ENCODE peak calls at places on chromosomes 16 and 17, in four cellular contexts. V, Q, I and U are unnamed samples.

GRCh38 chr17:28226563-28226962 is 92.4 kb upstream of the TMEM97 start:
- DNase-seq in V (no peak), Q (no peak), I (no peak), U (no peak)

GRCh38 chr17:6428207-6428965 is 6.5 kb downstream of the AIPL1 start:
- DNase-seq in V (no peak), Q (no peak), I (no peak), U (no peak)

GRCh38 chr17:31492880-31493655 is 101.6 kb downstream of the RAB11FIP4 start:
- DNase-seq in V (no peak), Q (no peak), I (peak; percentile 38), U (no peak)

GRCh38 chr16:49959552-49960277 is 65.3 kb upstream of the CNEP1R1 start:
- DNase-seq in V (no peak), Q (no peak), I (no peak), U (no peak)

GRCh38 chr17:45311762-45312476 is 4.9 kb downstream of the MAP3K14 start:
- DNase-seq in V (peak; percentile 53), Q (peak; percentile 82), I (no peak), U (peak; percentile 86)

GRCh38 chr17:56699186-56699895 is 105.8 kb downstream of the NOG start:
- DNase-seq in V (peak; percentile 39), Q (peak; percentile 98), I (peak; percentile 15), U (peak; percentile 80)

GRCh38 chr17:44763170-44763569 is 4.4 kb downstream of the ADAM11 start:
- DNase-seq in V (no peak), Q (no peak), I (no peak), U (no peak)

GRCh38 chr16:88686062-88686438 is 257 bp downstream of the SNAI3 start:
- DNase-seq in V (no peak), Q (no peak), I (no peak), U (no peak)

GRCh38 chr17:49699967-49700575 is 7.7 kb downstream of the SLC35B1 start:
- DNase-seq in V (no peak), Q (no peak), I (no peak), U (no peak)

GRCh38 chr16:23395732-23396131 is 57.3 kb downstream of the COG7 start:
- DNase-seq in V (no peak), Q (no peak), I (no peak), U (no peak)

GRCh38 chr17:75301502-75302206 is 12.4 kb upstream of the SLC25A19 start:
- DNase-seq in V (no peak), Q (no peak), I (no peak), U (no peak)

GRCh38 chr17:14067347-14067746 is 2.0 kb upstream of the COX10 start:
- DNase-seq in V (no peak), Q (no peak), I (no peak), U (no peak)

GRCh38 chr17:14068542-14069250 is 608 bp upstream of the COX10 start:
- DNase-seq in V (no peak), Q (no peak), I (no peak), U (no peak)

GRCh38 chr17:14070344-14071007 is 1.2 kb downstream of the COX10 start:
- DNase-seq in V (no peak), Q (no peak), I (no peak), U (no peak)

DNA sequence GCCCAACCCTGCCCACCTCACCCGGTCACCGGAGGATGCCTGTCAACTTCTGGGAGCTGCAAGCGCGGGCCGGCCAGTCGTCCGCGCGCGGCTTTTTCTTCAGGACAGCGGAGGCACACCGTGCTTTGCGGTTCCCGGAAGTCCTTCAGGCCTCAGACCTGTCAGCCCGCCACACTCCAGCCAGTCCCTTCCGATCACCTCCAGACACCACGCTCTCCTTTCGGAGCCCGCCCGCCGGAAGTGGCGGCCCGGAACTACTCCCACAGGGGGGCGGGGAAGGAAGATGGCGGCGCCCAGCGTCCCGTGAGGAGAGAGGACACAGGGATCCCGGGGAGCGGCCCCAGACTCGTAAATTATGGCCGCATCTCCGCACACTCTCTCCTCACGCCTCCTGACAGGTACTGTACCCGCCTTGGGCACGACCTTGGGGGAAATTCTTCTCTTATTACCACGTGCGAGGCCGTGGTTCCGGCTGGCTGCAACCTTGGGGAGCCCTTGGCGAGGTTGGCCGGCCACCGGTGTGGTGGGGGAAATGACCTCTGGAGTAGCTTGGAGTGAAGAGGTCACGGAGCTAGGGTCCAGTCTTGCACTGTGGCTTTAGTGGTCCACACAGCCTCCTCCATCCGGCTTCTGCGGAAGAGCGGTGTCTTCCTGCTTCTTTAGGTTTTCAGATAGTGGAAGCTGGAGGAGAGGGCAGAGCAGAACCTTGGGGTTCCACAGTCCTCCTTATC is at the start of gene COX10:
- DNase-seq in V (peak; percentile 86), Q (peak; percentile 73), I (peak; percentile 82), U (peak; percentile 92)
- H3K27ac ChIP-seq in V (peak within 1 kb of the TSS; percentile 70), Q (peak within 1 kb of the TSS; percentile 85), I (peak within 1 kb of the TSS; percentile 29), U (peak within 1 kb of the TSS; percentile 81)

GRCh38 chr17:60390881-60391418 is 983 bp downstream of the USP32 start:
- DNase-seq in V (peak; percentile 29), Q (no peak), I (peak; percentile 25), U (no peak)

GRCh38 chr17:60393840-60394529 is 2.1 kb upstream of the USP32 start:
- DNase-seq in V (no peak), Q (no peak), I (no peak), U (no peak)

GRCh38 chr17:60392845-60393702 is 1.1 kb upstream of the USP32 start:
- DNase-seq in V (peak; percentile 44), Q (peak; percentile 24), I (peak; percentile 40), U (peak; percentile 70)

GRCh38 chr17:60391419-60392041 is 403 bp downstream of the USP32 start:
- DNase-seq in V (no peak), Q (no peak), I (peak; percentile 39), U (no peak)

DNA sequence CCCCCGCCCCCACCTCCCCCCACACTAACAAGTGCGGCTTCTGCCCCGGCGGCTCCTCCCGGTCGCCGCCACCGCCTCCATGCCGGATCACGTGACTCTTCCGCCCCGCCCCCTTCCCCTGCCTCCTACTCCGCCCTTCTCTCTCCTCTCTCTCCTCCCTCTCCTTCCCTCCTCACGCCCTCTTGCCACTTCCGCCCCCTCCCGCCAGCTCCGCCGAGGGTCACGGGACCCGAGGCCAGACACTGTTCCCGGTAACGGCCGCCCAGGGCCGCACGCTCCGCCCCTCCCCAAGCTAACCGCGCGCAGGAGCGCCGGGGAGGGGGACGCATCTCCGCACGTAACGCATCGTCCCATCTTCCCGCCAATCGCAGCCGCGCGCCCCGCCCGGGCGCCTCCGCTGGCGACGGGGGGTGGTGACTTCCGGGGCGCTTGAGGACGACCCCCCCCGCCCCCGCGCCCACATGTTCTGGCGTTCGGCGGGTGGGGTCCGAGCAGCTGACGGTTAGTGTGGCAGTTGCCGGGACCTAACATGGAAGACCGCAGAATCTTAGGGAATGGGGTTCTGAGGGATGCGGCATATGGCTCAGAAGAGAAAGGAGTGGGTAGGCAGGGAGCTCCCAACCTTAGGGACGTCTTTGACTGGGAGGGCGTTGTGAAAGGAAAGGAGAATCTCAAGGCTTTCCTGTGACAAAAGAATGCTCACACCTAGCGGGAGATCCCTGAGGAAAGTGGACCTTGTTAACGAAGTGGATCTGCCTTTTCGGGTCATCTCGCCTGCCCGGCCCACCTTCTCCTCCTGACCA is at the start of gene USP32:
- DNase-seq in V (peak; percentile 98), Q (peak; percentile 96), I (peak; percentile 99), U (peak; percentile 99)
- TF ChIP-seq POLR2A in V (peak; percentile 71), Q (peak; percentile 71), I (peak; percentile 58), U (peak; percentile 41)

GRCh38 chr17:40338058-40338457 is 26.5 kb downstream of the GJD3 start:
- DNase-seq in V (no peak), Q (no peak), I (no peak), U (no peak)
- H3K27me3 ChIP-seq in V (no peaks in the 10 kb centered on the region), Q (no peaks in the 10 kb centered on the region), I (no peaks in the 10 kb centered on the region), U (no peaks in the 10 kb centered on the region)

GRCh38 chr16:1158456-1159324 is 5.8 kb downstream of the CACNA1H start:
- DNase-seq in V (no peak), Q (no peak), I (no peak), U (peak; percentile 95)

GRCh38 chr16:1156111-1156982 is 3.4 kb downstream of the CACNA1H start:
- DNase-seq in V (no peak), Q (no peak), I (no peak), U (peak; percentile 86)

GRCh38 chr16:1156983-1157638 is 4.2 kb downstream of the CACNA1H start:
- DNase-seq in V (no peak), Q (no peak), I (no peak), U (no peak)

GRCh38 chr16:1159325-1159972 is 6.5 kb downstream of the CACNA1H start:
- DNase-seq in V (no peak), Q (no peak), I (no peak), U (no peak)

DNA sequence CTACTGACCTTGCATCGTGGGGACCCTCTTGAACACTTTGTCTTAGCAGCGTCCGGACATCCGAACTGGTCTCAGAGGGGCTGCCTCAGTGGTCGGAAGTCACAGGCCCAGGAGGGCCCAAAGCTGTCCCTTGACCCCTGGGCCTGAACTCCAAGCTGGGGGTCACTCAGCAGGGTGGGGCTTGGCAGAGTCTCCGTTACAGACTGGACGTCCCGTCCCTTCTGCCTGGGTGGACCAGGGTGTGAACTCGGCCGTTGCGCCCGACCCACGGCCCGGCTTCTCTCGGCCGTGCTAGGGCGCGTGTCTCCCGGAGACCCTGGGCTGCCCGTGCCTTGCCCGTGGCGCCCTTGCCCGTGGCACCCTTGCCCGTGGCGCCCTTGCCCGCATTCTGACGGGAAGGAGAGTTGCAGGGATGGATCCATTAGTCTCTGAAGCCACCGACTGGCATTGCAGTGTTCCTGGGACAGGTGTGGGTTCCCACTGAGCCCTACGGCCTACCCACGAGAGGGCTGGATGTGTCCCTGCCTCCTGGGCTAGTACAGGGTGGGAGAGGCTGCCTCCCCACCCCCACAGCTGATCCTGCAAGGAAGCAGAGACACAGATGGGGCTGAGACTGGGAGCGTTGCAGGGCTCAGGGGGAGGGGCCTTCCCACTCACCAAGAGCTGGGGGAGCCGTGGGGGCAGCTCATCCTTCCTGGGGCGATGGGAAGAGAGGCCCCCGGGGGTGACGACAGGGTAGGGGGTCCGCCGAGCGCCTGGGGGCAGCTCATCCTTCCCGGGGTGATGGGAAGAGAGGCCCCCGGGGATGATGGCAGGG is 4.9 kb downstream of the CACNA1H start:
- DNase-seq in V (no peak), Q (no peak), I (no peak), U (no peak)
- H3K27ac ChIP-seq in V (peak overlapping the region; percentile 47), Q (no peak overlapping the region), I (no peak overlapping the region), U (peak overlapping the region; percentile 90)

GRCh38 chr17:68456529-68457167 is 648 bp downstream of the WIPI1 start:
- DNase-seq in V (peak; percentile 78), Q (peak; percentile 72), I (peak; percentile 82), U (peak; percentile 92)
- TF ChIP-seq POLR2A in V (peak; percentile 44), Q (no peak), I (peak; percentile 26), U (peak; percentile 36)

GRCh38 chr16:85885537-85885936 is 13.4 kb upstream of the IRF8 start:
- DNase-seq in V (no peak), Q (no peak), I (no peak), U (no peak)
- H3K27me3 ChIP-seq in V (peaks cover 15% of the 10 kb centered on the region), Q (peaks cover 96% of the 10 kb centered on the region), I (no peaks in the 10 kb centered on the region), U (peaks cover 40% of the 10 kb centered on the region)

GRCh38 chr16:4934591-4934990 is 2.4 kb downstream of the PPL start:
- DNase-seq in V (no peak), Q (no peak), I (no peak), U (no peak)

GRCh38 chr16:4935231-4935855 is 1.6 kb downstream of the PPL start:
- DNase-seq in V (peak; percentile 91), Q (no peak), I (peak; percentile 84), U (peak; percentile 96)

GRCh38 chr16:4936991-4937781 is at the start of gene PPL:
- DNase-seq in V (peak; percentile 91), Q (peak; percentile 76), I (peak; percentile 37), U (peak; percentile 89)

GRCh38 chr16:4937782-4938682 is 1.1 kb upstream of the PPL start:
- DNase-seq in V (peak; percentile 68), Q (no peak), I (no peak), U (no peak)

GRCh38 chr16:4936181-4936990 is 562 bp downstream of the PPL start:
- DNase-seq in V (peak; percentile 40), Q (no peak), I (no peak), U (peak; percentile 78)
- H3K27ac ChIP-seq in V (peak overlapping the region; percentile 90), Q (peak overlapping the region; percentile 80), I (peak overlapping the region; percentile 45), U (peak overlapping the region; percentile 65)